ENCODE peak calls at places on chromosome 1, in seven cellular contexts. M, O, R, L, D, K and J are unnamed samples.

GRCh38 chr1:37723072-37723389 is 30.7 kb downstream of the CDCA8 start:
- DNase-seq in D (no peak), R (no peak), L (no peak), K (no peak), O (no peak), M (no peak), J (no peak)

GRCh38 chr1:40338745-40339419 is 21.8 kb upstream of the COL9A2 start:
- DNase-seq in L (peak), K (peak), D (peak), R (peak), M (peak), O (peak), J (peak)

GRCh38 chr1:200911361-200911760 is 16.7 kb downstream of the INAVA start:
- DNase-seq in L (no peak), R (no peak), D (no peak), K (no peak), M (no peak), O (no peak), J (no peak)

GRCh38 chr1:69765941-69766340 is 198.2 kb downstream of the LRRC7 start:
- DNase-seq in M (no peak), K (peak), D (no peak), R (no peak), O (no peak), L (no peak), J (no peak)

GRCh38 chr1:229870381-229870780 is 196.7 kb upstream of the GALNT2 start:
- DNase-seq in O (no peak), R (no peak), K (no peak), L (no peak), D (no peak), M (no peak), J (no peak)

GRCh38 chr1:82515650-82516049 is 714.9 kb downstream of the ADGRL2 start:
- DNase-seq in D (no peak), O (no peak), R (no peak), L (no peak), M (no peak), K (no peak), J (no peak)

GRCh38 chr1:96882096-96882495 is 160.5 kb downstream of the PTBP2 start:
- DNase-seq in K (no peak), M (no peak), O (no peak), R (no peak), D (peak), L (no peak), J (no peak)

GRCh38 chr1:160056648-160057169 is 13.3 kb downstream of the KCNJ10 start:
- DNase-seq in L (no peak), R (no peak), K (no peak), D (no peak), M (no peak), O (no peak), J (no peak)

GRCh38 chr1:119987112-119987511 is 82.3 kb downstream of the NOTCH2 start:
- DNase-seq in K (no peak), L (no peak), D (peak), R (peak), O (peak), M (no peak), J (no peak)

GRCh38 chr1:84570436-84571149 is 3.6 kb downstream of the CTBS start:
- DNase-seq in K (no peak), R (no peak), O (no peak), L (no peak), D (no peak), M (no peak), J (no peak)

GRCh38 chr1:23101101-23101827 is 67.4 kb downstream of the LUZP1 start:
- DNase-seq in L (no peak), R (no peak), D (no peak), O (peak), K (no peak), M (no peak), J (no peak)

GRCh38 chr1:245356891-245357585 is 202.3 kb downstream of the KIF26B start:
- DNase-seq in R (no peak), K (no peak), L (no peak), M (no peak), O (peak), D (peak), J (no peak)

GRCh38 chr1:995665-996633 is 3.9 kb downstream of the HES4 start:
- DNase-seq in O (no peak), R (no peak), M (no peak), D (no peak), K (no peak), L (no peak), J (no peak)

GRCh38 chr1:22529901-22530621 is 33.2 kb upstream of the EPHA8 start:
- DNase-seq in M (no peak), L (no peak), K (no peak), D (no peak), R (peak), O (no peak), J (no peak)

GRCh38 chr1:925532-926421 is 2.1 kb downstream of the SAMD11 start:
- DNase-seq in K (no peak), O (no peak), M (no peak), R (no peak), L (no peak), D (no peak), J (no peak)

GRCh38 chr1:59142663-59143487 is 154.0 kb upstream of the FGGY start:
- DNase-seq in O (peak), R (peak), L (no peak), K (no peak), M (no peak), D (peak), J (no peak)

GRCh38 chr1:179094826-179095225 is 13.0 kb downstream of the TOR3A start:
- DNase-seq in R (no peak), M (no peak), K (no peak), L (no peak), D (no peak), O (no peak), J (no peak)

GRCh38 chr1:202709276-202710041 is 795 bp downstream of the SYT2 start:
- DNase-seq in O (no peak), M (no peak), L (no peak), K (no peak), R (no peak), D (no peak), J (no peak)

GRCh38 chr1:234722904-234723588 is 113.1 kb upstream of the IRF2BP2 start:
- DNase-seq in M (no peak), R (peak), K (peak), O (peak), D (no peak), L (peak), J (no peak)

GRCh38 chr1:67342002-67342890 is 34.6 kb downstream of the IL12RB2 start:
- DNase-seq in R (no peak), L (no peak), D (no peak), M (peak), K (no peak), O (no peak), J (no peak)

GRCh38 chr1:81287681-81288080 is 513.1 kb upstream of the ADGRL2 start:
- DNase-seq in L (no peak), D (no peak), R (no peak), O (no peak), K (no peak), M (no peak), J (no peak)

GRCh38 chr1:119324198-119324597 is 44.4 kb upstream of the HAO2 start:
- DNase-seq in L (no peak), M (no peak), D (no peak), K (no peak), R (no peak), O (no peak), J (no peak)

GRCh38 chr1:234490789-234491479 is 12.0 kb upstream of the TARBP1 start:
- DNase-seq in O (no peak), L (no peak), M (no peak), K (no peak), R (no peak), D (no peak), J (no peak)

GRCh38 chr1:19728413-19729145 is 63.9 kb downstream of the HTR6 start:
- DNase-seq in M (no peak), D (no peak), L (no peak), K (no peak), R (no peak), O (no peak), J (no peak)

GRCh38 chr1:225881081-225882007 is 836 bp downstream of the TMEM63A start:
- DNase-seq in L (peak), M (no peak), R (peak), D (no peak), K (peak), O (no peak), J (peak)

GRCh38 chr1:163095223-163095622 is 26.1 kb downstream of the RGS4 start:
- DNase-seq in L (no peak), K (no peak), O (no peak), R (no peak), D (no peak), M (no peak), J (no peak)

GRCh38 chr1:153985984-153986761 is at the start of gene RAB13:
- DNase-seq in O (peak), M (no peak), R (peak), K (peak), D (peak), L (no peak), J (no peak)

GRCh38 chr1:223842784-223843183 is 3.0 kb downstream of the TP53BP2 start:
- DNase-seq in O (no peak), K (no peak), D (no peak), L (no peak), R (no peak), M (no peak), J (no peak)

GRCh38 chr1:20483833-20484525 is 2.0 kb downstream of the CAMK2N1 start:
- DNase-seq in L (no peak), K (no peak), D (peak), O (peak), M (no peak), R (no peak), J (no peak)

GRCh38 chr1:74673351-74674111 is at the start of gene ERICH3:
- DNase-seq in O (peak), K (no peak), R (no peak), D (no peak), M (no peak), L (no peak), J (no peak)

GRCh38 chr1:160808289-160808688 is 12.3 kb downstream of the LY9 start:
- DNase-seq in M (no peak), O (no peak), L (no peak), K (no peak), R (no peak), D (no peak), J (no peak)

GRCh38 chr1:233790662-233791371 is 113.7 kb upstream of the SLC35F3 start:
- DNase-seq in O (peak), R (peak), L (no peak), M (peak), K (peak), D (peak), J (peak)

GRCh38 chr1:223556414-223557124 is 108.9 kb downstream of the CAPN8 start:
- DNase-seq in R (peak), M (no peak), L (no peak), K (peak), O (no peak), D (peak), J (no peak)

GRCh38 chr1:8239039-8239305 is 78.9 kb upstream of the SLC45A1 start:
- DNase-seq in M (no peak), R (peak), D (peak), L (no peak), O (no peak), K (peak), J (no peak)

GRCh38 chr1:3064901-3065300 is 4.1 kb upstream of the PRDM16 start:
- DNase-seq in R (no peak), D (no peak), L (no peak), K (no peak), O (no peak), M (no peak), J (no peak)

GRCh38 chr1:94926365-94926914 is 470 bp downstream of the CNN3 start:
- DNase-seq in O (peak), D (peak), L (peak), M (no peak), R (peak), K (peak), J (no peak)

GRCh38 chr1:208781391-208782035 is 537.3 kb upstream of the PLXNA2 start:
- DNase-seq in L (no peak), K (no peak), O (no peak), M (peak), D (no peak), R (no peak), J (no peak)

GRCh38 chr1:150960646-150961045 is 14.0 kb downstream of the CERS2 start:
- DNase-seq in D (no peak), R (no peak), L (no peak), O (no peak), K (no peak), M (no peak), J (no peak)